ENCODE peak calls at places on chromosomes 7 and 10, in eight cellular contexts. X is prostate gland; K is gastrocnemius medialis; U is pancreas; V is CD8-positive, alpha-beta T cell; F is mammary epithelial cell; I is spleen; G is A549. H is an unnamed sample. For H3K4me1, the result is how much of the 10 kb centered on the place peaks cover.

GRCh38 chr7:38463277-38464224 is 167.6 kb downstream of the AMPH start:
- DNase-seq in X (peak), K (peak), U (peak), V (peak), F (peak), I (peak), G (no peak), H (peak)

GRCh38 chr7:152462995-152463713 is 27.4 kb upstream of the KMT2C start:
- DNase-seq in X (no peak), K (no peak), U (no peak), V (no peak), F (no peak), I (no peak), G (no peak), H (no peak)

GRCh38 chr7:111647881-111648280 is 85.6 kb upstream of the IMMP2L start:
- DNase-seq in X (no peak), K (no peak), U (no peak), V (no peak), F (no peak), I (no peak), G (no peak), H (no peak)

GRCh38 chr10:76091821-76092394 is 660.5 kb downstream of the LRMDA start:
- DNase-seq in X (no peak), K (no peak), U (no peak), V (no peak), F (no peak), I (no peak), G (no peak), H (no peak)

GRCh38 chr10:35040761-35041501 is 49.2 kb downstream of the CUL2 start:
- DNase-seq in X (no peak), K (no peak), U (no peak), V (no peak), F (peak), I (no peak), G (no peak), H (no peak)

GRCh38 chr10:114868801-114869200 is 47.2 kb downstream of the FHIP2A start:
- DNase-seq in X (no peak), K (no peak), U (no peak), V (no peak), F (peak), I (no peak), G (no peak), H (no peak)

GRCh38 chr7:105353752-105354328 is 34.9 kb downstream of the SRPK2 start:
- DNase-seq in X (no peak), K (peak), U (no peak), V (no peak), F (no peak), I (peak), G (no peak), H (no peak)

GRCh38 chr10:5623081-5623748 is 43.2 kb downstream of the ASB13 start:
- DNase-seq in X (peak), K (peak), U (peak), V (peak), F (peak), I (peak), G (peak), H (peak)

GRCh38 chr7:45712872-45713668 is 138.9 kb downstream of the ADCY1 start:
- DNase-seq in X (no peak), K (no peak), U (no peak), V (no peak), F (no peak), I (peak), G (no peak), H (no peak)

GRCh38 chr7:51316262-51316665 is 345 bp downstream of the COBL start:
- DNase-seq in X (peak), K (peak), U (peak), V (no peak), F (no peak), I (no peak), G (peak), H (no peak)

GRCh38 chr10:101363850-101364400 is 10.0 kb downstream of the BTRC start:
- DNase-seq in X (no peak), K (no peak), U (no peak), V (no peak), F (no peak), I (no peak), G (no peak), H (no peak)

GRCh38 chr10:69826094-69826493 is 24.4 kb downstream of the COL13A1 start:
- DNase-seq in X (no peak), K (no peak), U (no peak), V (no peak), F (no peak), I (no peak), G (no peak), H (no peak)

GRCh38 chr10:69828115-69828870 is 26.6 kb downstream of the COL13A1 start:
- DNase-seq in X (no peak), K (no peak), U (no peak), V (no peak), F (no peak), I (no peak), G (no peak), H (no peak)

GRCh38 chr10:69825604-69826003 is 23.9 kb downstream of the COL13A1 start:
- DNase-seq in X (no peak), K (no peak), U (no peak), V (no peak), F (no peak), I (no peak), G (no peak), H (no peak)

GRCh38 chr10:69829792-69830191 is 28.1 kb downstream of the COL13A1 start:
- DNase-seq in X (no peak), K (no peak), U (no peak), V (no peak), F (no peak), I (no peak), G (no peak), H (no peak)

DNA sequence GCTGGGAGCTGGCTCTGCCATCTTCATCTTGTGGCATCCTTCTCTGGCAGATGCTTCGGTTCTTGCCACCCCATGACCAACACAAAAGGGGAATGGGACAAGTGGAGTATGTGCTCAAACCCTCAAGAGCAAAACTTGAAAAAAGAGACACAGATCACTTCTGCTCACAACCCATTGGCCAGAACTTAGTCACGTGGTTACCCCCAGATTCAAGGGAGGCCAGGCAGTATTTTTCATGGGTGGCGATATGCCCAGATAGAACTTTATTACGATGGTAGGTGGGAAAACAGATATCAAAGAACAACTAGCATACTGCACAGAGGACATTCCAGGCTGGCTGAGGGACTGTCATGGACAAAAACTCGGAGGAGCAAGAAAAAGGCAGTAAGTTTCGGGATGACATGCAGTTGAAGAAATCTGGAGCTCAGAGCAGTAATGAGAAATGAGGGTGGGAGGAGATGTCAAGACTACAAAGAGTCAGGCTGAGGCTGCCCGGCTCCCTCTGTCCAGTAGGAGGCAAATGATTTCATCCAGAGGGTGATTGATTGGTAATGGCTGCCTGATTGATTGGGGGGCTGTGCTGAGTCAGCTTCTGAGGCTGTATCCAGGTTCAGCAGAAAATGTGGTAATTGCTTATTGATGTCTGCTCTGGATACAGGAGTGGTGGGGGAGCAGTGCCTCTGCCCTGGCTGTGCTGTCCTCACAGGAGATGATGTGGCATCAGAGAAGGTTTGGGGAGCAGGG is 25.3 kb downstream of the COL13A1 start:
- DNase-seq in X (no peak), K (no peak), U (no peak), V (no peak), F (no peak), I (no peak), G (no peak), H (no peak)
- TF ChIP-seq CTCF in X (no peak), K (no peak), U (no peak), V (no peak), F (peak), I (no peak), G (no peak), H (no peak)

DNA sequence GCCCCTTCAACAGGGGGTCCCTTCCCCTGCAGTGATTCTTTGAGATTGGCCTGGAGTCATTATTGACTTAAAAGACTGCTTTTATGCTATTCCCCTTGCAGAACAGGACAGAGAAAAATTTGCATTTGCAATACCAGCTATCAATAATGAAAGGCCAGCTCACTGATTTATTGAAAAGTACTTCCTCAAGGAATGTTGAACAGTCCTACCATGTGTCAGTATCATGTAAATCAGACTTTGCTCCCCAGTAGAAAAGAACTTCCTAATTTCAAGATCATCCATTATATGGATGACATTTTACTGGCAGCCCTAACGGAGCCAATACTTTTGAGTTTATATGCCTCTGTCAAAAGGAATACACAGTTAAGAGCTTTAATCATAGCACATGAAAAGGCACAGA is 29.7 kb upstream of the ABCA13 start:
- DNase-seq in X (no peak), K (no peak), U (no peak), V (no peak), F (no peak), I (no peak), G (no peak), H (no peak)
- H3K27ac ChIP-seq in X (no peak), K (no peak), U (no peak), V (no peak), F (no peak), I (no peak), G (no peak), H (no peak)

DNA sequence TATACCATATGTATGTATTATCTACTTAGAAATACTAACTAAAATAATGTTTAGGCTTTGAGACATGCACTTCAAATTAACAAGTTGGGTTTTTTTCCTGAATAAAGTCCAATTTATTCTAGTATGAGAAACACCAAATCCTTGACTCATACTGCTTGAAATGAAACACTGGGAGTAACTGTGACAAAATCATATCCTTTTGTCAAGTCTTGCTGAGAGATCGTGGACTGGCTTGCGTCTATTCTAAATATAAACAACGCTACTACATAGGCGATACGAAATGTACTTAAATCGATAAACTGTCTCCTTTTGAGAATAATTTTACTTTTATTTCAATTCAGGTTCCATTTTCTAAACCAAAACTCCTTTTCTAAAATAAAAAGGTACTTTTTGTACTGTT is 16.3 kb downstream of the SMURF1 start:
- DNase-seq in X (no peak), K (no peak), U (no peak), V (no peak), F (no peak), I (no peak), G (no peak), H (no peak)
- H3K4me1 ChIP-seq in X (under half), K (half or more), U (under half), V (under half), F (under half), I (half or more), G (half or more), H (half or more)

DNA sequence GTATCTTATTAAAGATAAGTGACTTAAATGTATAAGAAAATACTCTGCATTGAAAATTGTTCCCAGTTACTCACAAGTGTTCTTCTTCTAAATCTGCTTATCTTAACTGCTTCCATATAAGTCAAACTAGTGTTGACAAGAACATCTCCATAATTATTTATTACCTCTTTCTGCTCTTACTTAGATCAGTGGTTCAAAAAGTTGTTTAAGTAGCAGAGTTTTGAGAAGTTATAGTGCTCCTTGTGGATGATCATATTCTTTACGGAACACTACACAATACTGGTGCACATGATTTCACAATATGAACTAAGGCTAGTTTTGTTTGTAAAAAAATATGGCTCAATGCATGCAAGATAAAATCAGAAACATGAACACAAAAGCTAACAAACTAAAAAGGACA is 168.4 kb downstream of the SEMA3D start:
- DNase-seq in X (no peak), K (no peak), U (no peak), V (no peak), F (no peak), I (no peak), G (no peak), H (no peak)
- TF ChIP-seq CTCF in X (no peak), K (no peak), U (no peak), V (no peak), F (no peak), I (no peak), G (no peak), H (no peak)

H was measured in thoracic aorta.